ENCODE peak calls at places on chromosomes 16 and 17, in five cellular contexts. N is left ventricle myocardium inferior, M is cardiac muscle cell, F is PC-9, Y is hepatocyte. I is an unnamed sample.

GRCh38 chr16:11407047-11407982 is 62.1 kb downstream of the RMI2 start:
- DNase-seq in F (peak; percentile 48), M (peak; percentile 84), Y (peak; percentile 79), N (no peak), I (peak; percentile 89)

GRCh38 chr16:70594569-70594968 is 51.8 kb upstream of the IL34 start:
- DNase-seq in F (peak; percentile 75), M (no peak), N (peak; percentile 38), Y (no peak), I (no peak)

GRCh38 chr17:15194859-15195277 is 70.3 kb downstream of the PMP22 start:
- DNase-seq in F (no peak), Y (no peak), M (no peak), N (no peak), I (no peak)

GRCh38 chr16:56673916-56674315 is 4.3 kb downstream of the MT1H start:
- DNase-seq in F (no peak), M (peak; percentile 47), Y (no peak), N (no peak), I (no peak)

GRCh38 chr17:67058036-67058435 is 13.7 kb downstream of the CACNG1 start:
- DNase-seq in Y (no peak), M (no peak), N (no peak), F (no peak), I (no peak)

GRCh38 chr17:8117980-8118768 is at the start of gene ALOXE3:
- DNase-seq in M (peak; percentile 47), F (peak; percentile 83), N (no peak), Y (peak; percentile 87), I (peak; percentile 79)

GRCh38 chr17:42118545-42118944 is 2.6 kb downstream of the KAT2A start:
- DNase-seq in F (no peak), N (no peak), M (peak; percentile 32), Y (no peak), I (peak; percentile 84)

GRCh38 chr16:84881702-84882521 is 62.1 kb downstream of the CRISPLD2 start:
- DNase-seq in F (peak; percentile 77), M (peak; percentile 88), Y (peak; percentile 57), N (no peak), I (no peak)

GRCh38 chr17:3914319-3914685 is 2.0 kb downstream of the P2RX1 start:
- DNase-seq in N (no peak), Y (no peak), F (no peak), M (no peak), I (no peak)

GRCh38 chr17:79793924-79794304 is 3.0 kb downstream of the CBX8 start:
- DNase-seq in N (no peak), F (no peak), M (peak; percentile 41), Y (peak; percentile 65), I (peak; percentile 94)
- H3K4me3 ChIP-seq in N (no peak overlapping the region), F (no peak overlapping the region), M (peak overlapping the region; percentile 21), Y (no peak overlapping the region), I (no peak overlapping the region)

GRCh38 chr16:65117701-65118448 is 4.0 kb downstream of the CDH11 start:
- DNase-seq in F (peak; percentile 54), N (peak; percentile 49), Y (peak; percentile 89), M (peak; percentile 90), I (peak; percentile 49)
- H3K4me3 ChIP-seq in F (no peak overlapping the region), N (no peak overlapping the region), Y (peak overlapping the region; percentile 17), M (no peak overlapping the region), I (no peak overlapping the region)

DNA sequence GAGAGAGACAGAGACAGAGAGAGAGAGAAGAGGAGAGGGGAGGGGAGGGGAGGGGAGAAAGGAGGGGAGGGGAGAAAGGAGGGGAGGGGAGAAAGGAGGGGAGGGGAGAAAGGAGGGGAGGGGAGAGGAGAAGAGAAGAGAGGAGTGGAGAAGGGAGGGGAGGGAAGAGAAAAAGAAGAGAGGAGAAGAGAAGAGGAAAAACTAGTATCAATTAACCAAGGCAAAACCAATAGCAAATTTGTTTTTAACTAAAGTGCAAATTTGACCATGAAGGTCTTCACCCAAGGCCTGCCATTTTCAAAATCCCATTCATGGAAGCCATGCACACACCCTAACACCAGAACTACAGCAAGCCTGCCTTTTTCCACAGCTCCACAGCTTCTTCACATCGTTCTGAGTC is 16.6 kb downstream of the GRIN2A start:
- DNase-seq in Y (no peak), M (no peak), F (no peak), N (no peak), I (no peak)
- H3K4me3 ChIP-seq in Y (no peak overlapping the region), M (no peak overlapping the region), F (no peak overlapping the region), N (no peak overlapping the region), I (no peak overlapping the region)

GRCh38 chr17:28101919-28102318 is 59.4 kb downstream of the NLK start:
- DNase-seq in F (no peak), Y (no peak), M (no peak), N (no peak), I (no peak)

GRCh38 chr17:28100936-28101335 is 58.5 kb downstream of the NLK start:
- DNase-seq in M (no peak), F (no peak), N (no peak), Y (no peak), I (no peak)

GRCh38 chr17:28110184-28110583 is 67.7 kb downstream of the NLK start:
- DNase-seq in N (no peak), F (no peak), Y (no peak), M (no peak), I (no peak)

DNA sequence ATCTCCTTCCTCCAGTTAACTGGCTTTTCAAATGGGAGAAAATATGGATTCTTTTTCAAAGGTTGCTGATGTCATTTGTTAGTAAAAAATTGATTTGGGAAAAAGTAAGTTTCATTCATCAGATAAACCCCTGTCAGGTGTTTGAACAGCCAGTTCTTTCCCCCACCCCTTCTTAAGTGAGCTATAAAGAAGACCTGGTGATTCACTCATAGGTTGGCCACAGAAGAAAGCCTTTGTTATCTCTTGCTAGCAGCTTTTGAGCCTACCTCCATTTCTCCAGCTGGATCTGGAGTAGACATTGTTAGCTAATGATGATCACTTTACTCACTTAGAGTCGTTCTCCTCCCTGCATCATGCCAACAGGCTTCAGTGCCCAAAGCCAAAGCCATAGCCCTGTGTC is 63.0 kb downstream of the NLK start:
- DNase-seq in Y (no peak), F (no peak), M (no peak), N (no peak), I (no peak)
- H3K4me3 ChIP-seq in Y (no peak overlapping the region), F (no peak overlapping the region), M (no peak overlapping the region), N (no peak overlapping the region), I (no peak overlapping the region)

GRCh38 chr17:69141802-69142472 is at the start of gene ABCA6:
- DNase-seq in F (no peak), M (peak; percentile 93), Y (no peak), N (no peak), I (no peak)
- H3K4me3 ChIP-seq in F (no peak within 1 kb of the TSS), M (no peak within 1 kb of the TSS), Y (no peak within 1 kb of the TSS), N (peak within 1 kb of the TSS; percentile 55), I (no peak within 1 kb of the TSS)

GRCh38 chr17:40986920-40987319 is 2.8 kb upstream of the KRT40 start:
- DNase-seq in F (no peak), Y (no peak), M (no peak), N (no peak), I (no peak)

GRCh38 chr17:40981115-40981514 is 3.0 kb downstream of the KRT40 start:
- DNase-seq in Y (no peak), N (no peak), M (no peak), F (no peak), I (no peak)

GRCh38 chr17:40980117-40980516 is 4.0 kb downstream of the KRT40 start:
- DNase-seq in M (no peak), N (no peak), F (no peak), Y (no peak), I (peak; percentile 35)

GRCh38 chr17:40980594-40980993 is 3.5 kb downstream of the KRT40 start:
- DNase-seq in M (peak; percentile 11), Y (peak; percentile 50), F (no peak), N (no peak), I (no peak)

DNA sequence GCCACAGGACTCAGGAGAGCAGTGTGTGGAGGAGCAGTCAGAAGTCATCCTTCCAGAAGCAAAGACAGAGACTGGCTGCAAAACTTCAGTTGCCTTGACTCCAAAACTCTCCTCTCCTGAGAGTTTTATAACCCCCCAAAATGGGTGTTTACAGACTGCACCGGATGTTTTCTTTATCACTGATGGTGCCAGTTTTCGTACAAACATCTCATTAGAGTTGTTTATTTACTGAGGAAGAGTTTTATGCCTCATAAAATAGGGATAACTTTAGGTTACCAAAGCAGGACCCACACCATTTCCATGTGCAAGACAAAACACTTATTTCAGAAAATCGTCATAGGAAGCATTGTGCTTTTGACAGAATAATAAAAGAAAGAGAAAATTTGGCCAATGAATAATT is at the start of gene KRT40:
- DNase-seq in N (no peak), Y (no peak), M (no peak), F (no peak), I (no peak)
- H3K4me3 ChIP-seq in N (no peak within 1 kb of the TSS), Y (no peak within 1 kb of the TSS), M (no peak within 1 kb of the TSS), F (no peak within 1 kb of the TSS), I (no peak within 1 kb of the TSS)

DNA sequence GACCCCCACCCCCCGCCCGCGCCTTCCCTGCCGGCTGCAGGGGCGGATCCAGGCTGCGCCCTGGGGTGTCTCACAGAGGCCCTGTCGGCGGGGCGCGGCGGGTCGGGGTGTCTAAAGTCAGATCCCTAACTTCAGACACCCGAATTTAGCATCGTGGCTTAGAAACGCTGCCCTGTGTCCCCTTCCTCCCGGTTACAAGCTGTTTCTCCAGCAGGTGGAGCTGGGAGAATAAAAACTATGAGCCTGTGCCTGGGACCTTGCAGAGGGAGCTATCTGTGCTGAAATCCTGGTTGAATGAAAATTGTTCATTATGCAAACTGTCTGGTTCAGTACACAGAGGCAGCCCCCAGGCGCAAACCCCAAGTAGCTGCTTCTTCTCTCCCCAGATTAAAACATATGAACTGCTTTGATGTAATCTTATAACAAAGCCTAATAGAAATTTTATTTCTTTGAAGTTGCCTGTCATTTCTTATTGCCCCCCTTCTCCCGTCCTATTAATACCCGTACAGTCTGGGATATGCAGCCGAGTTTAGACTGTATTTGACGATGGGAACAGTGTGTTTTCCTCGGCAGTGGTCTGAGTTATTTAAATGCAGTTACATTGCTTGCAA is 79.0 kb downstream of the RPA1 start:
- DNase-seq in M (peak; percentile 83), N (peak; percentile 27), Y (peak; percentile 83), F (peak; percentile 50), I (peak; percentile 88)
- H3K4me3 ChIP-seq in M (peak overlapping the region; percentile 22), N (peak overlapping the region; percentile 53), Y (peak overlapping the region; percentile 19), F (no peak overlapping the region), I (peak overlapping the region; percentile 20)

DNA sequence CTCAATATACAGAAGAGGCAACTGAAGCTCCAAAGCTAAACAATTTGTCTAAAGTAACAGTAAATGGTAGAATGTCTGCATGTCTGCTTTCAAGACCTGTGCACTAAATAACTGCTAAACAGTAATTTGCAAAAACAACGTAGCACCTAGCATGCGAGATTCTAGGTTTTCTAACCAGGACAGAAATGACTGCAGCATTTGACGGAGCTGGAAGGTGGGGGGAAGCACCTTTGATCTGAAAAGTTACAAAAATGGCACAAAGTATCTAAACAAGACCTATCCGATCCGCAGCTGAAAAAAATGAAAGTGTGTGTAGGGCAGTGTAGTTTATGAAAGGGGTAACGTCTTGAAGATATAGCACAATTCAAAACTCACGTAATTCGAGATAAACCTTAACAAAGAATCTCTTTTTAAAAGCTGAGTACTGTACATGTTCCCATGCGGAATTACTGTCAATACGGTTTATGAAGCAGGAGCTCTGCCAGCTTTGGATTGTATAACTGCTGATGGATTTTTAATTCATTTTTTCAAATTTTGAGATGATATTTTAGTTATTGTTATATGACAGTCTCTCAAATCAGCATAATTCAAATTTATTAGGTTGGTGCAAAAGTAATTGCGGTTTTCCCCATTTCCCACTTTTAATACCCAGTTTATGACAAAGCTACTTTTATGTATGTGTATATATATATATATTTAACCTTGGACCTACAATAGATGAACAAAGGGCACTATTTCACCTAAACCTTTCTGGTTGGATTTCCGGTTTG is 1.1 kb upstream of the WIPI1 start:
- DNase-seq in F (no peak), M (no peak), Y (no peak), N (no peak), I (no peak)
- H3K4me3 ChIP-seq in F (peak overlapping the region; percentile 59), M (peak overlapping the region; percentile 31), Y (peak overlapping the region; percentile 11), N (peak overlapping the region; percentile 89), I (peak overlapping the region; percentile 45)